ENCODE peak calls at places on chromosomes 13 and 19, in ten cellular contexts. S is stimulated activated CD8-positive, alpha-beta memory T cell treated with anti-CD3 and anti-CD28 coated beads, Interleukin-2, amount 100 ng/mL, for 1 hour; B is midbrain; Z is NCI-H2081; J is stimulated activated CD4-positive, alpha-beta T cell treated with anti-CD3 and anti-CD28 coated beads, Interleukin-1b, Interleukin-23, amount 100 ng/mL, for 1 hour; O is psoas muscle; R is Kasumi-1; X is brain microvascular endothelial cell; E is cortex of kidney; H is iris pigment epithelial cell. G is an unnamed sample.

GRCh38 chr19:42441047-42441440 is 1.7 kb downstream of the CXCL17 start:
- DNase-seq in J (no peak), E (no peak), X (no peak), R (peak; percentile 29), B (no peak), Z (no peak), S (no peak), O (no peak), H (no peak), G (no peak)

GRCh38 chr19:5891572-5891937 is 12.0 kb downstream of the NDUFA11 start:
- DNase-seq in S (no peak), O (no peak), B (no peak), J (no peak), E (no peak), X (no peak), R (no peak), H (no peak), Z (no peak), G (no peak)

GRCh38 chr19:47719047-47719885 is 6.0 kb downstream of the EHD2 start:
- DNase-seq in H (peak; percentile 95), O (peak; percentile 90), B (peak; percentile 38), S (no peak), E (no peak), J (no peak), R (no peak), X (peak; percentile 85), Z (no peak), G (peak; percentile 92)

GRCh38 chr13:111483621-111483987 is 163.2 kb downstream of the TEX29 start:
- DNase-seq in B (no peak), R (no peak), Z (no peak), E (no peak), X (no peak), H (no peak), S (no peak), O (no peak), J (no peak), G (no peak)

GRCh38 chr19:32702010-32702409 is 10.4 kb downstream of the NUDT19 start:
- DNase-seq in E (no peak), R (no peak), H (no peak), Z (no peak), S (no peak), B (no peak), O (no peak), X (no peak), J (no peak), G (no peak)

GRCh38 chr13:108154421-108154858 is 60.9 kb downstream of the LIG4 start:
- DNase-seq in O (no peak), Z (no peak), R (no peak), X (no peak), S (no peak), E (no peak), B (no peak), H (peak; percentile 35), J (no peak), G (no peak)

GRCh38 chr13:34931572-34931971 is 10.5 kb upstream of the NBEA start:
- DNase-seq in R (no peak), Z (no peak), H (peak; percentile 18), E (no peak), B (no peak), S (no peak), J (no peak), X (peak; percentile 31), O (no peak), G (no peak)

GRCh38 chr19:4043966-4044365 is 22.7 kb downstream of the ZBTB7A start:
- DNase-seq in Z (no peak), X (no peak), S (no peak), O (no peak), B (no peak), J (no peak), R (no peak), H (no peak), E (no peak), G (no peak)

GRCh38 chr13:99280166-99280565 is 22.0 kb upstream of the GPR18 start:
- DNase-seq in E (no peak), Z (no peak), O (no peak), S (no peak), B (no peak), R (no peak), J (no peak), X (peak; percentile 42), H (peak; percentile 46), G (no peak)

GRCh38 chr19:38647966-38648788 is 728 bp downstream of the ACTN4 start:
- DNase-seq in E (no peak), R (no peak), O (no peak), Z (no peak), J (no peak), S (no peak), B (no peak), X (no peak), H (no peak), G (no peak)

GRCh38 chr13:76019421-76020044 is 383.4 kb downstream of the LMO7 start:
- DNase-seq in J (no peak), O (no peak), X (no peak), S (no peak), E (no peak), Z (no peak), R (no peak), B (peak; percentile 81), H (no peak), G (peak; percentile 4)

GRCh38 chr19:5114713-5115112 is 145.8 kb downstream of the KDM4B start:
- DNase-seq in X (no peak), R (no peak), E (no peak), O (no peak), B (no peak), Z (no peak), H (no peak), S (no peak), J (no peak), G (no peak)

GRCh38 chr19:7527516-7528191 is 5.2 kb downstream of the MCOLN1 start:
- DNase-seq in E (no peak), J (no peak), B (peak; percentile 10), X (no peak), S (no peak), Z (no peak), H (no peak), O (peak; percentile 54), R (no peak), G (no peak)

GRCh38 chr13:29383476-29383875 is 212.0 kb downstream of the SLC7A1 start:
- DNase-seq in J (no peak), H (no peak), E (no peak), Z (no peak), X (no peak), R (no peak), B (no peak), O (no peak), S (no peak), G (no peak)

GRCh38 chr13:66503890-66504289 is 726.2 kb downstream of the PCDH9 start:
- DNase-seq in Z (no peak), H (peak; percentile 46), B (no peak), R (no peak), S (no peak), E (no peak), O (no peak), X (no peak), J (no peak), G (no peak)

GRCh38 chr13:82636119-82636518 is 1246.2 kb downstream of the SLITRK1 start:
- DNase-seq in X (no peak), E (no peak), S (no peak), B (no peak), Z (no peak), R (peak; percentile 9), O (no peak), H (peak; percentile 72), J (no peak), G (no peak)

GRCh38 chr19:6066661-6067646 is 43.3 kb downstream of the RFX2 start:
- DNase-seq in J (no peak), R (peak; percentile 83), O (peak; percentile 85), S (no peak), X (peak; percentile 94), B (peak; percentile 41), E (no peak), H (peak; percentile 84), Z (peak; percentile 97), G (peak; percentile 97)

GRCh38 chr19:13803038-13803437 is 7.8 kb downstream of the ZSWIM4 start:
- DNase-seq in J (no peak), X (no peak), H (no peak), B (no peak), R (no peak), Z (no peak), O (no peak), E (no peak), S (no peak), G (no peak)

GRCh38 chr13:67230774-67231480 is 791 bp upstream of the PCDH9 start:
- DNase-seq in S (no peak), Z (peak; percentile 46), R (peak; percentile 54), E (no peak), X (peak; percentile 48), H (peak; percentile 67), O (peak; percentile 64), B (peak; percentile 66), J (no peak), G (peak; percentile 61)

G was measured in heart right ventricle.